ENCODE peak calls at places on chromosomes 11 and 22, in four cellular contexts. Q, C, X and Z are unnamed samples.

GRCh38 chr11:8092587-8093424 is 11.8 kb downstream of the TUB start:
- DNase-seq in C (peak), Q (peak), X (peak), Z (peak)

GRCh38 chr11:118907749-118908106 is 18.0 kb downstream of the BCL9L start:
- DNase-seq in X (peak), Q (no peak), C (no peak), Z (no peak)

GRCh38 chr22:43337385-43337784 is 5.8 kb downstream of the SCUBE1 start:
- DNase-seq in X (no peak), Q (no peak), C (no peak), Z (no peak)

GRCh38 chr11:94553938-94554337 is 10.2 kb downstream of the FUT4 start:
- DNase-seq in C (no peak), Q (no peak), X (peak), Z (peak)

GRCh38 chr22:46501701-46502100 is 35.7 kb downstream of the CELSR1 start:
- DNase-seq in C (no peak), Q (no peak), X (peak), Z (peak)

GRCh38 chr11:116231540-116231939 is 541.2 kb downstream of the BUD13 start:
- DNase-seq in X (no peak), Q (no peak), C (no peak), Z (no peak)

GRCh38 chr22:46447906-46448669 is 89.3 kb downstream of the CELSR1 start:
- DNase-seq in X (no peak), Q (no peak), C (no peak), Z (no peak)

GRCh38 chr11:113664981-113665710 is 41.0 kb downstream of the TMPRSS5 start:
- DNase-seq in C (no peak), X (no peak), Q (no peak), Z (peak)

GRCh38 chr11:34890812-34891211 is 25.4 kb downstream of the APIP start:
- DNase-seq in Q (no peak), C (peak), X (peak), Z (peak)

GRCh38 chr22:48707749-48708557 is 1119.7 kb downstream of the BRD1 start:
- DNase-seq in X (no peak), C (no peak), Q (no peak), Z (no peak)

GRCh38 chr11:35390737-35391682 is 28.3 kb downstream of the SLC1A2 start:
- DNase-seq in X (peak), Q (no peak), C (peak), Z (peak)

GRCh38 chr11:68439355-68440065 is 21.0 kb upstream of the PPP6R3 start:
- DNase-seq in Q (no peak), X (no peak), C (no peak), Z (no peak)

GRCh38 chr11:94272738-94273313 is 31.6 kb upstream of the IZUMO1R start:
- DNase-seq in X (no peak), Q (no peak), C (no peak), Z (no peak)

GRCh38 chr11:73931039-73931645 is 19.7 kb upstream of the DNAJB13 start:
- DNase-seq in Q (peak), C (peak), X (peak), Z (peak)

GRCh38 chr11:92638678-92639077 is 330.8 kb upstream of the MTNR1B start:
- DNase-seq in C (no peak), X (no peak), Q (no peak), Z (no peak)

GRCh38 chr11:76690736-76691135 is 20.2 kb upstream of the LRRC32 start:
- DNase-seq in C (no peak), X (peak), Q (no peak), Z (no peak)

GRCh38 chr22:29011200-29011867 is 50.3 kb downstream of the C22orf31 start:
- DNase-seq in C (no peak), X (no peak), Q (no peak), Z (peak)

GRCh38 chr22:26648011-26648497 is 9.3 kb upstream of the MIAT start:
- DNase-seq in Q (no peak), C (peak), X (no peak), Z (no peak)

GRCh38 chr11:81658722-81659121 is 1074.9 kb downstream of the FAM181B start:
- DNase-seq in C (peak), X (no peak), Q (peak), Z (peak)

GRCh38 chr11:69831985-69832384 is 12.8 kb upstream of the FGF3 start:
- DNase-seq in C (no peak), X (no peak), Q (no peak), Z (no peak)

GRCh38 chr11:69593851-69594250 is 47.1 kb upstream of the CCND1 start:
- DNase-seq in Q (no peak), C (no peak), X (no peak), Z (no peak)